ENCODE peak calls at places on chromosomes 3 and 15, in seven cellular contexts. J, B, U, G, V, K and H are unnamed samples.

GRCh38 chr3:140089403-140090072 is 154.6 kb downstream of the CLSTN2 start:
- DNase-seq in G (no peak), U (no peak), J (no peak), B (no peak), K (no peak), V (no peak), H (no peak)

GRCh38 chr3:52023101-52023770 is 27.5 kb upstream of the RPL29 start:
- DNase-seq in V (no peak), G (no peak), U (no peak), B (no peak), J (no peak), K (no peak), H (no peak)

GRCh38 chr3:126149960-126150515 is 30.3 kb downstream of the ALDH1L1 start:
- DNase-seq in K (no peak), V (no peak), J (no peak), U (no peak), B (no peak), G (no peak), H (no peak)

GRCh38 chr15:43749690-43750345 is 3.6 kb downstream of the PDIA3 start:
- DNase-seq in J (no peak), B (no peak), K (no peak), G (no peak), U (peak), V (no peak), H (no peak)

GRCh38 chr15:87736401-87736800 is 520.1 kb downstream of the NTRK3 start:
- DNase-seq in K (no peak), U (no peak), V (no peak), G (no peak), J (no peak), B (no peak), H (no peak)

GRCh38 chr3:115660646-115661442 is 37.5 kb downstream of the GAP43 start:
- DNase-seq in U (no peak), J (no peak), V (no peak), B (no peak), G (no peak), K (no peak), H (no peak)

GRCh38 chr3:134291300-134292254 is 40.9 kb upstream of the RYK start:
- DNase-seq in V (no peak), B (no peak), U (no peak), G (no peak), K (no peak), J (no peak), H (peak)

GRCh38 chr3:24640330-24640877 is 145.8 kb upstream of the THRB start:
- DNase-seq in G (no peak), V (peak), K (no peak), B (peak), U (no peak), J (peak), H (peak)

GRCh38 chr3:158649791-158650190 is 5.5 kb downstream of the GFM1 start:
- DNase-seq in K (no peak), G (peak), V (no peak), B (no peak), U (no peak), J (peak), H (no peak)

GRCh38 chr3:195441971-195442572 is 748 bp downstream of the ACAP2 start:
- DNase-seq in G (peak), K (no peak), U (no peak), V (peak), B (no peak), J (no peak), H (peak)

GRCh38 chr3:106157411-106157810 is 288.6 kb upstream of the CBLB start:
- DNase-seq in B (no peak), K (no peak), G (no peak), V (no peak), U (no peak), J (no peak), H (no peak)

GRCh38 chr15:98528056-98528725 is 120.1 kb upstream of the IGF1R start:
- DNase-seq in G (no peak), J (peak), V (no peak), U (no peak), K (no peak), B (no peak), H (no peak)

GRCh38 chr3:110810356-110810755 is 261.3 kb upstream of the NECTIN3 start:
- DNase-seq in V (no peak), B (no peak), K (no peak), J (no peak), G (no peak), U (no peak), H (no peak)

GRCh38 chr15:42808921-42809320 is 72.0 kb upstream of the CDAN1 start:
- DNase-seq in U (no peak), V (no peak), G (no peak), B (no peak), J (no peak), K (no peak), H (no peak)

GRCh38 chr3:132399054-132399929 is 18.0 kb upstream of the DNAJC13 start:
- DNase-seq in V (peak), J (peak), B (peak), U (no peak), G (peak), K (no peak), H (peak)

GRCh38 chr15:68637755-68638405 is 59.1 kb downstream of the CORO2B start:
- DNase-seq in G (no peak), K (no peak), B (no peak), J (no peak), U (no peak), V (no peak), H (no peak)

GRCh38 chr3:133301731-133302130 is 98.1 kb upstream of the BFSP2 start:
- DNase-seq in B (no peak), U (no peak), K (no peak), V (no peak), J (no peak), G (no peak), H (no peak)

GRCh38 chr3:23052230-23053019 is 150.7 kb upstream of the UBE2E2 start:
- DNase-seq in J (no peak), G (no peak), K (peak), V (no peak), B (peak), U (no peak), H (no peak)

GRCh38 chr15:67176195-67176971 is 78.1 kb downstream of the AAGAB start:
- DNase-seq in B (no peak), U (no peak), V (peak), G (no peak), K (no peak), J (no peak), H (no peak)

GRCh38 chr15:56871180-56871579 is 47.3 kb upstream of the TCF12 start:
- DNase-seq in K (no peak), U (no peak), G (no peak), B (peak), J (peak), V (no peak), H (no peak)

GRCh38 chr3:172012775-172013174 is 26.6 kb upstream of the FNDC3B start:
- DNase-seq in J (no peak), V (no peak), B (no peak), G (no peak), K (no peak), U (no peak), H (peak)

GRCh38 chr3:126064627-126065258 is 19.2 kb downstream of the SLC41A3 start:
- DNase-seq in K (no peak), G (no peak), V (no peak), J (no peak), B (no peak), U (no peak), H (peak)

GRCh38 chr3:9779721-9780450 is 10.1 kb upstream of the CAMK1 start:
- DNase-seq in V (no peak), G (no peak), B (no peak), J (no peak), U (peak), K (no peak), H (no peak)

GRCh38 chr15:101642361-101642760 is 9.8 kb downstream of the TM2D3 start:
- DNase-seq in J (no peak), K (no peak), B (no peak), V (peak), U (no peak), G (no peak), H (peak)

GRCh38 chr3:106611841-106612240 is 743.0 kb upstream of the CBLB start:
- DNase-seq in G (no peak), U (no peak), V (no peak), B (no peak), J (no peak), K (no peak), H (no peak)

GRCh38 chr15:70486451-70487379 is 276.6 kb downstream of the UACA start:
- DNase-seq in J (no peak), B (no peak), G (no peak), V (no peak), K (no peak), U (peak), H (no peak)

GRCh38 chr3:9398715-9399708 is 1.6 kb downstream of the SETD5 start:
- DNase-seq in V (no peak), K (no peak), J (peak), B (no peak), G (no peak), U (no peak), H (no peak)

GRCh38 chr3:133894334-133895207 is 1.1 kb downstream of the RAB6B start:
- DNase-seq in G (peak), K (no peak), V (peak), B (no peak), U (no peak), J (no peak), H (peak)

GRCh38 chr15:52243697-52244555 is 51.7 kb downstream of the MYO5C start:
- DNase-seq in K (no peak), G (no peak), J (no peak), V (no peak), B (no peak), U (no peak), H (no peak)

GRCh38 chr3:106119691-106120090 is 250.9 kb upstream of the CBLB start:
- DNase-seq in K (no peak), G (no peak), J (no peak), U (no peak), V (no peak), B (no peak), H (no peak)

GRCh38 chr3:4828279-4829030 is 150.8 kb upstream of the BHLHE40 start:
- DNase-seq in K (no peak), J (no peak), U (no peak), V (no peak), G (peak), B (no peak), H (no peak)

GRCh38 chr15:40332138-40332781 is 8.5 kb downstream of the CCDC9B start:
- DNase-seq in V (no peak), J (no peak), K (no peak), B (no peak), G (no peak), U (no peak), H (no peak)

GRCh38 chr15:84402856-84403608 is 167.5 kb downstream of the GOLGA6L4 start:
- DNase-seq in K (no peak), J (no peak), V (no peak), B (no peak), G (no peak), U (no peak), H (no peak)

GRCh38 chr15:68313501-68314390 is 36.2 kb downstream of the FEM1B start:
- DNase-seq in U (no peak), K (no peak), B (no peak), J (no peak), V (peak), G (no peak), H (no peak)

GRCh38 chr3:67655364-67656121 is 1.1 kb upstream of the SUCLG2 start:
- DNase-seq in B (no peak), J (peak), V (no peak), K (no peak), U (peak), G (no peak), H (no peak)
- TF ChIP-seq JUND in B (no peak), J (no peak), V (no peak), K (no peak), U (no peak), G (no peak), H (no peak)

GRCh38 chr3:97958396-97958795 is 13.8 kb downstream of the RIOX2 start:
- DNase-seq in U (no peak), J (no peak), K (no peak), B (no peak), V (no peak), G (no peak), H (no peak)
- TF ChIP-seq JUND in U (no peak), J (no peak), K (no peak), B (no peak), V (no peak), G (no peak), H (no peak)

DNA sequence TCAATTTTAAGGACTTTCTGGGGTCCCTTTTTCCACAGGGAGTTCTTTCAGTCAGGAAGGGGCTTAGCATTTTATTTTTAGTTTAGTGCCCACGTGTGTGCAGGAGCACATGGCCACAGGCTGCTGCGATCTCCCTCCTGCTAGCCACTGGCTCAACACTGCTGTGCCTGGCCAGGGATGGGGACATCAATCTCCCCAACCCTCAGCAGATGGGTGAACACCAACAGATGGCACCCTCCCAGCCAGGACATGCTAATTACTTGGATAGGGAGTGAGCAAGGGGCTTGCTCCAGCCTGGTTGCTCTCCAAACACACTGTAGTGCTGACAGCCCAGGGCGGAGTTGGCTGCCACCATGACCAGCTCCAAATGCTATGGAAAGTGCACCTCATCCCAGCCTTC is 7.4 kb upstream of the RIOX2 start:
- DNase-seq in V (peak), J (peak), K (no peak), B (no peak), G (no peak), U (no peak), H (no peak)
- TF ChIP-seq JUND in V (no peak), J (no peak), K (no peak), B (no peak), G (no peak), U (no peak), H (no peak)

GRCh38 chr15:94079968-94080367 is 151.4 kb upstream of the MCTP2 start:
- DNase-seq in J (no peak), K (no peak), U (no peak), V (no peak), G (no peak), B (no peak), H (no peak)

GRCh38 chr15:94080989-94081605 is 150.3 kb upstream of the MCTP2 start:
- DNase-seq in U (no peak), G (no peak), B (no peak), V (no peak), J (no peak), K (no peak), H (no peak)

GRCh38 chr15:94079459-94079858 is 151.9 kb upstream of the MCTP2 start:
- DNase-seq in K (no peak), B (no peak), G (no peak), J (no peak), U (no peak), V (no peak), H (no peak)

GRCh38 chr15:94081829-94082228 is 149.5 kb upstream of the MCTP2 start:
- DNase-seq in K (no peak), B (no peak), U (no peak), G (no peak), J (no peak), V (no peak), H (no peak)

GRCh38 chr15:94080416-94080815 is 150.9 kb upstream of the MCTP2 start:
- DNase-seq in K (no peak), U (no peak), V (no peak), B (no peak), G (no peak), J (no peak), H (no peak)
- TF ChIP-seq JUND in K (no peak), U (no peak), V (no peak), B (no peak), G (no peak), J (no peak), H (no peak)

GRCh38 chr3:177169936-177170722 is 27.2 kb downstream of the TBL1XR1 start:
- DNase-seq in G (no peak), J (no peak), U (no peak), K (no peak), B (no peak), V (no peak), H (no peak)
- TF ChIP-seq JUND in G (no peak), J (no peak), U (no peak), K (no peak), B (no peak), V (no peak), H (no peak)

GRCh38 chr15:59997070-59997701 is 6.9 kb upstream of the FOXB1 start:
- DNase-seq in G (peak), U (no peak), B (no peak), K (peak), J (no peak), V (peak), H (no peak)
- TF ChIP-seq JUND in G (no peak), U (no peak), B (no peak), K (no peak), J (no peak), V (no peak), H (no peak)